ENCODE peak calls at places on chromosomes 12 and 14, in four cellular contexts. A, P, C and X are unnamed samples.
A peak's percentile ranks its signal among the peaks of the same experiment; 100 is the strongest.

GRCh38 chr12:27967551-27968054 is 4.9 kb downstream of the PTHLH start:
- DNase-seq in A (no peak), C (no peak), P (no peak), X (no peak)

GRCh38 chr12:127230843-127231260 is 1036.1 kb upstream of the TMEM132C start:
- DNase-seq in A (no peak), P (no peak), C (no peak), X (no peak)

GRCh38 chr12:98149270-98149669 is 366.1 kb upstream of the TMPO start:
- DNase-seq in A (peak; percentile 3), P (no peak), C (no peak), X (no peak)

GRCh38 chr14:81384900-81385299 is 15.2 kb downstream of the STON2 start:
- DNase-seq in A (no peak), C (no peak), P (peak; percentile 10), X (no peak)

GRCh38 chr12:102629262-102629888 is 149.0 kb upstream of the IGF1 start:
- DNase-seq in A (no peak), P (no peak), C (peak; percentile 23), X (no peak)

GRCh38 chr12:93137656-93138612 is 208.8 kb upstream of the EEA1 start:
- DNase-seq in P (no peak), C (peak; percentile 37), A (no peak), X (no peak)

GRCh38 chr12:95416111-95416636 is 57.8 kb upstream of the METAP2 start:
- DNase-seq in C (no peak), A (no peak), P (no peak), X (no peak)

GRCh38 chr14:78974691-78975090 is 804.5 kb downstream of the NRXN3 start:
- DNase-seq in C (no peak), P (no peak), A (no peak), X (no peak)

GRCh38 chr14:98501335-98501734 is 770.7 kb downstream of the BCL11B start:
- DNase-seq in P (no peak), A (no peak), C (no peak), X (no peak)

GRCh38 chr12:42281281-42281680 is 43.2 kb upstream of the YAF2 start:
- DNase-seq in C (no peak), P (peak; percentile 9), A (no peak), X (no peak)

GRCh38 chr14:101926620-101927019 is 37.8 kb upstream of the DYNC1H1 start:
- DNase-seq in A (no peak), P (no peak), C (no peak), X (no peak)

GRCh38 chr12:104510145-104510872 is 53.6 kb downstream of the CHST11 start:
- DNase-seq in C (peak; percentile 71), P (no peak), A (no peak), X (no peak)

GRCh38 chr12:65662590-65662989 is 161.7 kb upstream of the HMGA2 start:
- DNase-seq in P (no peak), C (no peak), A (no peak), X (no peak)

GRCh38 chr14:70904376-70904775 is 2.9 kb upstream of the PCNX1 start:
- DNase-seq in C (no peak), A (no peak), P (no peak), X (no peak)

GRCh38 chr14:104252256-104253215 is 114.1 kb downstream of the KIF26A start:
- DNase-seq in A (no peak), P (no peak), C (no peak), X (no peak)

GRCh38 chr12:49637401-49637800 is 14.0 kb downstream of the PRPF40B start:
- DNase-seq in C (no peak), A (no peak), P (no peak), X (no peak)

GRCh38 chr14:23094666-23095195 is at the start of gene ACIN1:
- DNase-seq in A (peak; percentile 65), P (peak; percentile 95), C (peak; percentile 91), X (no peak)

GRCh38 chr14:68248481-68249255 is 429.1 kb downstream of the RAD51B start:
- DNase-seq in P (peak; percentile 54), A (peak; percentile 89), C (peak; percentile 31), X (peak; percentile 53)

DNA sequence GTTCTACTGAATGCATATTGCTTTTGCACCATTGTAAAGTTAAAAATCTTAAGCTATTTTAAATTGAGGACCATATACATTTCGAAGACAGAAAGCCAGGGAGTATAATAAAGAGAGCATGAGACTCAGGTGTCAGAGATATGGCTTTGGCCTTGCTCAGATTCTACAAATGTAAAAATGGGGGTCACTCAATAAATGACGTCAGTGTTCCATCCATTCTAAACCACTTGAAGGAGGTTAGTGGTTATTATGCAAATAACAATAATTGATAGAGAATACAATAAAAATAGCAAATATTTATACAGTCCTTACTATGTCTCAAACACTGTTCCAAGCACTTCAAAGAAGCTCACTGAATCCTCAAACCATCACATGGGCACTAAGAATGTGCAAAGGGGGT is 20.1 kb downstream of the RTN1 start:
- DNase-seq in C (no peak), P (no peak), A (no peak), X (no peak)
- TF ChIP-seq SP1 in C (no peak), P (no peak), A (no peak), X (no peak)

GRCh38 chr14:25887251-25887908 is 710.5 kb downstream of the NOVA1 start:
- DNase-seq in P (no peak), A (no peak), C (no peak), X (no peak)

GRCh38 chr14:25884657-25885056 is 713.2 kb downstream of the NOVA1 start:
- DNase-seq in A (no peak), P (no peak), C (no peak), X (no peak)

GRCh38 chr14:25882899-25883298 is 714.9 kb downstream of the NOVA1 start:
- DNase-seq in P (no peak), A (no peak), C (no peak), X (no peak)
- TF ChIP-seq FOXK2 in P (no peak), A (no peak), C (no peak), X (no peak)

GRCh38 chr14:30227871-30228270 is 300.2 kb upstream of the PRKD1 start:
- DNase-seq in C (no peak), P (no peak), A (no peak), X (no peak)
- TF ChIP-seq SP1 in C (no peak), P (no peak), A (no peak), X (no peak)

GRCh38 chr12:123120452-123121166 is 30.3 kb downstream of the PITPNM2 start:
- DNase-seq in A (no peak), C (no peak), P (no peak), X (no peak)
- TF ChIP-seq FOXK2 in A (no peak), C (no peak), P (no peak), X (no peak)

DNA sequence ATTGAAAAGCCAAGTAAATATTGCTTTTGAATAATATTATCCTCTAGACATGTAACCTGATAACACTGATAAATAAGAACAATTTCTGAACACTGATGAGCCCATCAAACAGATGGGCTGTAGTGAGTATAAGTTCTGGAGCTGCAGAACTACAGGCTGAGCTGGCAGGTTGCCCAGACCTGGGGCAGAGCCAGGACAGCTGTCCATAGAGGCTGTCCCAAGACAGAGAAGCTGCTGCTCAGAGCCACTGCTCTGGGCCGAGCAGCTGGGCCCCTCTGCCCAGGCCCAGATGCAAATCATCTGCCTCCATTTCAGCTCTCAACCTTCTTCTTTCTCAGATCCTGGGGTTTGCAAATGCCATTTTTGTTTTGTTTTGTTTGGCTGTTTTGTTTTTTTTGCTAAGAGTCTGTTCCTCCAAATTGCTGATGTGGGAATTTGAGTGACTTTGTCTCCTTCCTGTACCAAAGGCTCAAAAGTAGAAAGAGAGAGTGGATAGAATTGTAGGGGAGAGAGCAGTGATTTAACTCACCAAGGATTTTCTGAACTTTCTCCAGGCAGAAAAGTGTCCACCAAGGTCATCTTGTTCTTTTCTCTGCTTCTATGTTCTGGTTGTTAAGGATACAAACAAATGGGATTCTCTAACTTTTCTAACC is 4.0 kb upstream of the TESPA1 start:
- DNase-seq in P (no peak), A (no peak), C (peak; percentile 69), X (no peak)
- TF ChIP-seq SP1 in P (no peak), A (no peak), C (no peak), X (no peak)

DNA sequence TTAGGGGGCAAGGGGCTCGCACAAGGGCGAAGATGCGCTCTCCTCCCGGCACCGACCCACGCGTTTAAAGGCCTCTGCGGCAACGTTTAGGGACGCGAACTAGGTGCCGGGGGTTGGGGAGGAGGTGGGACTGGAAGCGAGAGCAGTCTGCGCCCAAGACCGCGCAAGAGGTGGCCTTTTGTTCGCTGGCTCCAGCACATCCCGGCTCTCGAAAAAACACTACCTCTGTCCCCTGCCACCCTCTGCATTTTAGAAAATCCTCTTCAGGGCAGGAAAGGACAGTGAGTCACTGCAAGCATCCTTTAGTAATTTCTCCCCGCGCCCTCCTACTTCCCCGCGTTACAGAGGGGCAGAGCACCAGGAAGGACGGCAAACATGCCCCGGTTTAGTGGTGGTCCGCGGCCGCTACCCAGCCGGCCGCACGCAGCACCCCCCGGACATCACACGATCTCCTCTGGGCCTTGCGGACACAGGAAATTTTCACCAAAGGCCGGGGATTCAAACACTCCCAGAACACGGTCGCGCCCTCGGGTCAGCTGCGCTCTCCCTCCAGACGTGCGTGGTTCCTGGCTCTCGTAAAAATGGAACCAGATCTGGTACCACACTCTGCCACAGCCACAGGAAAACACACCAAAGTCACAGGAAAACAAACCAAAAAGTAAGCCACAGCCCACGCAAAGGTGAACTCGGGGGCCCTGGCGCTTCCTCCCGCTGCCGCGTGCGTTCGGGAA is 1.1 kb downstream of the SLC38A1 start:
- DNase-seq in P (no peak), C (peak; percentile 40), A (no peak), X (no peak)
- TF ChIP-seq FOXK2 in P (no peak), C (no peak), A (no peak), X (no peak)

GRCh38 chr12:9647825-9648700 is 21.4 kb upstream of the CLEC2D start:
- DNase-seq in P (peak; percentile 74), A (peak; percentile 89), C (peak; percentile 89), X (peak; percentile 77)
- TF ChIP-seq SP1 in P (no peak), A (peak; percentile 31), C (peak; percentile 47), X (no peak)

GRCh38 chr12:46219892-46220655 is 48.8 kb downstream of the SLC38A1 start:
- DNase-seq in P (peak; percentile 30), C (peak; percentile 81), A (no peak), X (no peak)

GRCh38 chr12:46222642-46223041 is 46.2 kb downstream of the SLC38A1 start:
- DNase-seq in C (no peak), P (no peak), A (no peak), X (no peak)

GRCh38 chr12:46219147-46219891 is 49.5 kb downstream of the SLC38A1 start:
- DNase-seq in C (no peak), A (no peak), P (no peak), X (no peak)

GRCh38 chr12:46223047-46223446 is 45.8 kb downstream of the SLC38A1 start:
- DNase-seq in P (no peak), A (no peak), C (no peak), X (no peak)

GRCh38 chr12:46221255-46222128 is 47.4 kb downstream of the SLC38A1 start:
- DNase-seq in P (no peak), A (no peak), C (peak; percentile 9), X (no peak)
- TF ChIP-seq FOXK2 in P (no peak), A (no peak), C (no peak), X (no peak)

DNA sequence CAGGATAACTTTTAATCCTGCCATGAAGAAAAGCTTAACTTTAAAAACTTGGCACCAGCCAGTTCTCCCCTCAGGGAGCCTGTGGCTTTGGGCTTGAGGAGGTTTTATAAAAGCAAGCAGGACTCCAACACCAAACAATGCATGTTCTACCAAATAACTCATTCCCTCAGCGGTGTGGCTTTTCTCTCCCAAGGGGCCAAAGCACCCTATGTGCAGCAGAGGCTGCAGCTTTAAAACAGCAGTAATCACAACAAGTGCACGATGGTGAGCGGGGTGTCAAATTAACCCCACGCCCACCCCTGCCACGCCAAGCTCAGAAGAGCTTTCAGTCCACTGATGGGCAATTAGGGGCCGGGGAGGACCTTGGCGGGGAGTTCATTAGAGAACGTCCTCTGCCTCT is 16.6 kb downstream of the CLMN start:
- DNase-seq in P (no peak), C (no peak), A (no peak), X (no peak)
- TF ChIP-seq SP1 in P (no peak), C (no peak), A (no peak), X (no peak)